ENCODE peak calls at places on chromosomes 7 and 10, in four cellular contexts. One of them, this sample, is unnamed. For H3K9me2, the result is how much of the 10 kb centered on the place peaks cover.

GRCh38 chr7:82376739-82377138 is 66.8 kb downstream of the CACNA2D1 start:
- DNase-seq in PC-3: no peak
- DNase-seq in GM23338: no peak
- DNase-seq in GM23248: no peak
- DNase-seq in this sample: no peak

GRCh38 chr7:32679192-32679591 is 183.9 kb downstream of the AVL9 start:
- DNase-seq in PC-3: no peak
- DNase-seq in GM23338: no peak
- DNase-seq in GM23248: no peak
- DNase-seq in this sample: no peak

GRCh38 chr7:117689421-117689820 is 183.8 kb downstream of the CTTNBP2 start:
- DNase-seq in PC-3: no peak
- DNase-seq in GM23338: no peak
- DNase-seq in GM23248: no peak
- DNase-seq in this sample: no peak

GRCh38 chr7:121798896-121799295 is 74.1 kb upstream of the PTPRZ1 start:
- DNase-seq in PC-3: no peak
- DNase-seq in GM23338: peak
- DNase-seq in GM23248: no peak
- DNase-seq in this sample: no peak

GRCh38 chr10:116683821-116684220 is 58.5 kb downstream of the HSPA12A start:
- DNase-seq in PC-3: no peak
- DNase-seq in GM23338: no peak
- DNase-seq in GM23248: no peak
- DNase-seq in this sample: no peak

GRCh38 chr7:2403718-2404648 is 572 bp downstream of the CHST12 start:
- DNase-seq in PC-3: peak
- DNase-seq in GM23338: peak
- DNase-seq in GM23248: peak
- DNase-seq in this sample: no peak

GRCh38 chr7:102978280-102978679 is 65.5 kb downstream of the LRRC17 start:
- DNase-seq in PC-3: peak
- DNase-seq in GM23338: peak
- DNase-seq in GM23248: peak
- DNase-seq in this sample: no peak

GRCh38 chr7:98286093-98286525 is 4.6 kb downstream of the BRI3 start:
- DNase-seq in PC-3: peak
- DNase-seq in GM23338: no peak
- DNase-seq in GM23248: peak
- DNase-seq in this sample: no peak

GRCh38 chr10:35563266-35563891 is 41.8 kb upstream of the GJD4 start:
- DNase-seq in PC-3: peak
- DNase-seq in GM23338: peak
- DNase-seq in GM23248: peak
- DNase-seq in this sample: peak

GRCh38 chr10:451021-451471 is 238.4 kb downstream of the DIP2C start:
- DNase-seq in PC-3: no peak
- DNase-seq in GM23338: no peak
- DNase-seq in GM23248: no peak
- DNase-seq in this sample: peak

GRCh38 chr7:130489140-130489967 is 2.5 kb upstream of the MEST start:
- DNase-seq in PC-3: no peak
- DNase-seq in GM23338: no peak
- DNase-seq in GM23248: no peak
- DNase-seq in this sample: no peak

GRCh38 chr7:87234949-87235348 is 15.4 kb upstream of the TMEM243 start:
- DNase-seq in PC-3: peak
- DNase-seq in GM23338: no peak
- DNase-seq in GM23248: peak
- DNase-seq in this sample: no peak

GRCh38 chr7:115009139-115009538 is 87.2 kb downstream of the MDFIC start:
- DNase-seq in PC-3: peak
- DNase-seq in GM23338: no peak
- DNase-seq in GM23248: peak
- DNase-seq in this sample: no peak

GRCh38 chr7:108222236-108222892 is 92.2 kb upstream of the LAMB4 start:
- DNase-seq in PC-3: no peak
- DNase-seq in GM23338: peak
- DNase-seq in GM23248: peak
- DNase-seq in this sample: no peak

GRCh38 chr10:115818015-115818414 is 455.0 kb downstream of the GFRA1 start:
- DNase-seq in PC-3: no peak
- DNase-seq in GM23338: no peak
- DNase-seq in GM23248: peak
- DNase-seq in this sample: no peak

GRCh38 chr10:71270301-71270777 is 48.7 kb upstream of the SLC29A3 start:
- DNase-seq in PC-3: peak
- DNase-seq in GM23338: peak
- DNase-seq in GM23248: peak
- DNase-seq in this sample: peak

GRCh38 chr10:14601872-14602725 is 172.6 kb downstream of the FAM107B start:
- DNase-seq in PC-3: peak
- DNase-seq in GM23338: no peak
- DNase-seq in GM23248: peak
- DNase-seq in this sample: peak

GRCh38 chr10:129035052-129035805 is 431.8 kb upstream of the MGMT start:
- DNase-seq in PC-3: no peak
- DNase-seq in GM23338: no peak
- DNase-seq in GM23248: peak
- DNase-seq in this sample: no peak

GRCh38 chr7:151379193-151379520 is 30.7 kb downstream of the WDR86 start:
- DNase-seq in PC-3: no peak
- DNase-seq in GM23338: no peak
- DNase-seq in GM23248: no peak
- DNase-seq in this sample: no peak

GRCh38 chr7:6649241-6649961 is 12.3 kb downstream of the ZNF316 start:
- DNase-seq in PC-3: no peak
- DNase-seq in GM23338: no peak
- DNase-seq in GM23248: no peak
- DNase-seq in this sample: no peak

GRCh38 chr10:22601618-22602017 is 112.8 kb downstream of the PIP4K2A start:
- DNase-seq in PC-3: no peak
- DNase-seq in GM23338: no peak
- DNase-seq in GM23248: no peak
- DNase-seq in this sample: no peak

GRCh38 chr10:77390481-77390891 is 247.1 kb downstream of the KCNMA1 start:
- DNase-seq in PC-3: peak
- DNase-seq in GM23338: no peak
- DNase-seq in GM23248: peak
- DNase-seq in this sample: no peak

GRCh38 chr10:3051686-3052085 is 15.7 kb upstream of the PFKP start:
- DNase-seq in PC-3: no peak
- DNase-seq in GM23338: no peak
- DNase-seq in GM23248: no peak
- DNase-seq in this sample: no peak

GRCh38 chr7:98105942-98106544 is 619 bp upstream of the LMTK2 start:
- DNase-seq in PC-3: peak
- DNase-seq in GM23338: no peak
- DNase-seq in GM23248: no peak
- DNase-seq in this sample: no peak

GRCh38 chr10:105963450-105963849 is 1201.1 kb downstream of the SORCS1 start:
- DNase-seq in PC-3: no peak
- DNase-seq in GM23338: no peak
- DNase-seq in GM23248: no peak
- DNase-seq in this sample: no peak

GRCh38 chr7:74453321-74454011 is at the start of gene GTF2IRD1:
- DNase-seq in PC-3: peak
- DNase-seq in GM23338: peak
- DNase-seq in GM23248: peak
- DNase-seq in this sample: no peak

GRCh38 chr7:80834105-80834410 is 84.8 kb downstream of the SEMA3C start:
- DNase-seq in PC-3: no peak
- DNase-seq in GM23338: no peak
- DNase-seq in GM23248: no peak
- DNase-seq in this sample: no peak

GRCh38 chr10:52484426-52485065 is 170.5 kb downstream of the DKK1 start:
- DNase-seq in PC-3: no peak
- DNase-seq in GM23338: no peak
- DNase-seq in GM23248: peak
- DNase-seq in this sample: no peak

GRCh38 chr10:72642318-72642717 is 16.4 kb upstream of the MICU1 start:
- DNase-seq in PC-3: no peak
- DNase-seq in GM23338: no peak
- DNase-seq in GM23248: no peak
- DNase-seq in this sample: no peak

GRCh38 chr10:103533827-103534226 is 40.3 kb downstream of the NEURL1 start:
- DNase-seq in PC-3: no peak
- DNase-seq in GM23338: no peak
- DNase-seq in GM23248: no peak
- DNase-seq in this sample: no peak

GRCh38 chr7:27143950-27144798 is 693 bp upstream of the HOXA5 start:
- DNase-seq in PC-3: no peak
- DNase-seq in GM23338: no peak
- DNase-seq in GM23248: no peak
- DNase-seq in this sample: no peak

GRCh38 chr7:55096318-55096717 is 77.5 kb downstream of the EGFR start:
- DNase-seq in PC-3: no peak
- DNase-seq in GM23338: no peak
- DNase-seq in GM23248: no peak
- DNase-seq in this sample: no peak

GRCh38 chr7:55095672-55096071 is 76.9 kb downstream of the EGFR start:
- DNase-seq in PC-3: no peak
- DNase-seq in GM23338: no peak
- DNase-seq in GM23248: no peak
- DNase-seq in this sample: no peak

GRCh38 chr7:55092186-55092976 is 73.6 kb downstream of the EGFR start:
- DNase-seq in PC-3: no peak
- DNase-seq in GM23338: no peak
- DNase-seq in GM23248: no peak
- DNase-seq in this sample: peak

GRCh38 chr7:55094122-55094690 is 75.4 kb downstream of the EGFR start:
- DNase-seq in PC-3: no peak
- DNase-seq in GM23338: no peak
- DNase-seq in GM23248: no peak
- DNase-seq in this sample: no peak

DNA sequence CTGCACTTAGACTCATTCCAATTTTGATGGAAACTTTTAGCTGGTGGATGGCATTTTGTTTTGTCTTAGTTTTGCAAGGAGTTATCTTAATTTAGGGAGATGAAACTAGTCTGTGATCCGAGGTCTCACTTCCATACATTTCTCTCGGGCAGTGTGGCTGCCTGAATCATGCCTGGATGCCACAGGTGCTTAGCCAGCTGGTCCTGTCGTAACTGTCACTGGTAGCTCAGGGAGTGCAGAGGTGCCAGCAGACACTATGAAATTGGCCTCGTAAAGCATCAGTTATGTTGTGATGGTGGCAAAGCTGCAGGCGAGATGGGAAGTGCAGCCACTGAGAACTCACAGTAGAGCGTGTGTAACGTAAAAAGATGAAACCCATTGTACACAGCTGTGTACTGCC is 74.9 kb downstream of the EGFR start:
- DNase-seq in PC-3: no peak
- DNase-seq in GM23338: no peak
- DNase-seq in GM23248: no peak
- DNase-seq in this sample: no peak
- H3K9me2 ChIP-seq in PC-3: under half
- H3K9me2 ChIP-seq in GM23338: under half
- H3K9me2 ChIP-seq in GM23248: under half
- H3K9me2 ChIP-seq in this sample: under half

GRCh38 chr10:96608815-96609214 is 22.0 kb upstream of the TM9SF3 start:
- DNase-seq in PC-3: no peak
- DNase-seq in GM23338: no peak
- DNase-seq in GM23248: no peak
- DNase-seq in this sample: no peak
- H3K4me3 ChIP-seq in PC-3: no peak
- H3K4me3 ChIP-seq in GM23338: no peak
- H3K4me3 ChIP-seq in GM23248: no peak
- H3K4me3 ChIP-seq in this sample: no peak

DNA sequence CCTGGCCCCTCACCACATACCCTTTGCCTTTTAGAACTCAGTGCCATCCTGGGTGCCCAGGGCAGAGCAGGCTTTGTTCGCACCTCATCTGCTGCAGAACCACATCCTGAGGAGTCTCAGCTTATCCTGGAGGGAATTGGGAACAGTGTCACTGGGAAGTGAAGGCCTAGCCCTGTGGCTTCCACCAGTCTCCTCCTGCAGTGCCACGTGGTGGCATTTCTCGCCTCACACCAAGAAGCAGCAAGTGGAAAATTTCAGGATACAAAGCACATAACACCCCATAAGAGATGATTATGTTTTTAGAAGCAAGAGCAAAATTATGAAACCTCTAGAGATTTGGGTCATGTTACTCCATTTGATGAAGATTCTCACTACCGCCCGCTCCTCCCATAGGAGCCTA is 26.8 kb downstream of the UBE2D4 start:
- DNase-seq in PC-3: no peak
- DNase-seq in GM23338: no peak
- DNase-seq in GM23248: no peak
- DNase-seq in this sample: no peak
- H3K4me2 ChIP-seq in PC-3: no peak
- H3K4me2 ChIP-seq in GM23338: no peak
- H3K4me2 ChIP-seq in GM23248: no peak
- H3K4me2 ChIP-seq in this sample: no peak

GRCh38 chr7:30934732-30935568 is 23.3 kb downstream of the AQP1 start:
- DNase-seq in PC-3: no peak
- DNase-seq in GM23338: no peak
- DNase-seq in GM23248: no peak
- DNase-seq in this sample: no peak
- H3K9me2 ChIP-seq in PC-3: under half
- H3K9me2 ChIP-seq in GM23338: under half
- H3K9me2 ChIP-seq in GM23248: under half
- H3K9me2 ChIP-seq in this sample: under half

GRCh38 chr7:4724648-4725013 is 42.5 kb downstream of the FOXK1 start:
- DNase-seq in PC-3: peak
- DNase-seq in GM23338: no peak
- DNase-seq in GM23248: peak
- DNase-seq in this sample: peak

GRCh38 chr7:4722960-4723359 is 40.9 kb downstream of the FOXK1 start:
- DNase-seq in PC-3: no peak
- DNase-seq in GM23338: no peak
- DNase-seq in GM23248: no peak
- DNase-seq in this sample: no peak

GRCh38 chr7:4726051-4726450 is 44.0 kb downstream of the FOXK1 start:
- DNase-seq in PC-3: no peak
- DNase-seq in GM23338: no peak
- DNase-seq in GM23248: peak
- DNase-seq in this sample: no peak

GRCh38 chr7:4726568-4726967 is 44.5 kb downstream of the FOXK1 start:
- DNase-seq in PC-3: no peak
- DNase-seq in GM23338: no peak
- DNase-seq in GM23248: no peak
- DNase-seq in this sample: no peak

GRCh38 chr7:4725014-4725951 is 43.2 kb downstream of the FOXK1 start:
- DNase-seq in PC-3: peak
- DNase-seq in GM23338: peak
- DNase-seq in GM23248: peak
- DNase-seq in this sample: no peak
- H3K4me3 ChIP-seq in PC-3: peak
- H3K4me3 ChIP-seq in GM23338: no peak
- H3K4me3 ChIP-seq in GM23248: peak
- H3K4me3 ChIP-seq in this sample: peak

This sample was measured in Karpas-422.